ENCODE peak calls at places on chromosomes 6 and 20, in six cellular contexts. One of them, this sample, is unnamed. For H3K9me3, the result is how much of the 10 kb centered on the place peaks cover.

GRCh38 chr6:107665386-107665785 is 158.7 kb downstream of the SCML4 start:
- DNase-seq in AG04450: no peak
- DNase-seq in body of pancreas: no peak
- DNase-seq in effector memory CD4-positive, alpha-beta T cell: no peak
- DNase-seq in vagina: no peak
- DNase-seq in neural progenitor cell: no peak
- DNase-seq in this sample: no peak

GRCh38 chr6:144283781-144284473 is 1.2 kb upstream of the UTRN start:
- DNase-seq in AG04450: no peak
- DNase-seq in body of pancreas: no peak
- DNase-seq in effector memory CD4-positive, alpha-beta T cell: no peak
- DNase-seq in vagina: no peak
- DNase-seq in neural progenitor cell: no peak
- DNase-seq in this sample: no peak

GRCh38 chr6:125899726-125900182 is 56.8 kb upstream of the HINT3 start:
- DNase-seq in AG04450: no peak
- DNase-seq in body of pancreas: peak
- DNase-seq in effector memory CD4-positive, alpha-beta T cell: no peak
- DNase-seq in vagina: no peak
- DNase-seq in neural progenitor cell: peak
- DNase-seq in this sample: no peak

GRCh38 chr6:7529141-7529540 is 12.3 kb upstream of the DSP start:
- DNase-seq in AG04450: no peak
- DNase-seq in body of pancreas: no peak
- DNase-seq in effector memory CD4-positive, alpha-beta T cell: no peak
- DNase-seq in vagina: no peak
- DNase-seq in neural progenitor cell: no peak
- DNase-seq in this sample: no peak

GRCh38 chr20:37622728-37623127 is 71.1 kb upstream of the CTNNBL1 start:
- DNase-seq in AG04450: no peak
- DNase-seq in body of pancreas: no peak
- DNase-seq in effector memory CD4-positive, alpha-beta T cell: no peak
- DNase-seq in vagina: no peak
- DNase-seq in neural progenitor cell: peak
- DNase-seq in this sample: no peak

GRCh38 chr6:119672725-119673124 is 323.2 kb upstream of the MAN1A1 start:
- DNase-seq in AG04450: no peak
- DNase-seq in body of pancreas: no peak
- DNase-seq in effector memory CD4-positive, alpha-beta T cell: no peak
- DNase-seq in vagina: no peak
- DNase-seq in neural progenitor cell: peak
- DNase-seq in this sample: no peak

GRCh38 chr6:35086636-35087360 is 54.3 kb downstream of the TCP11 start:
- DNase-seq in AG04450: no peak
- DNase-seq in body of pancreas: no peak
- DNase-seq in effector memory CD4-positive, alpha-beta T cell: no peak
- DNase-seq in vagina: no peak
- DNase-seq in neural progenitor cell: no peak
- DNase-seq in this sample: no peak

GRCh38 chr6:133895573-133896343 is 6.8 kb downstream of the TCF21 start:
- DNase-seq in AG04450: no peak
- DNase-seq in body of pancreas: no peak
- DNase-seq in effector memory CD4-positive, alpha-beta T cell: no peak
- DNase-seq in vagina: no peak
- DNase-seq in neural progenitor cell: peak
- DNase-seq in this sample: no peak

GRCh38 chr20:63847374-63848002 is 13.8 kb upstream of the ABHD16B start:
- DNase-seq in AG04450: no peak
- DNase-seq in body of pancreas: no peak
- DNase-seq in effector memory CD4-positive, alpha-beta T cell: no peak
- DNase-seq in vagina: no peak
- DNase-seq in neural progenitor cell: peak
- DNase-seq in this sample: no peak

GRCh38 chr6:167855825-167856425 is 29.2 kb downstream of the AFDN start:
- DNase-seq in AG04450: peak
- DNase-seq in body of pancreas: no peak
- DNase-seq in effector memory CD4-positive, alpha-beta T cell: no peak
- DNase-seq in vagina: no peak
- DNase-seq in neural progenitor cell: no peak
- DNase-seq in this sample: no peak

GRCh38 chr6:14333556-14334305 is 216.2 kb downstream of the CD83 start:
- DNase-seq in AG04450: no peak
- DNase-seq in body of pancreas: no peak
- DNase-seq in effector memory CD4-positive, alpha-beta T cell: no peak
- DNase-seq in vagina: no peak
- DNase-seq in neural progenitor cell: no peak
- DNase-seq in this sample: no peak

GRCh38 chr20:64108731-64109389 is 1.5 kb upstream of the NPBWR2 start:
- DNase-seq in AG04450: no peak
- DNase-seq in body of pancreas: no peak
- DNase-seq in effector memory CD4-positive, alpha-beta T cell: no peak
- DNase-seq in vagina: no peak
- DNase-seq in neural progenitor cell: no peak
- DNase-seq in this sample: no peak

GRCh38 chr20:57577679-57578475 is 17.0 kb downstream of the PCK1 start:
- DNase-seq in AG04450: no peak
- DNase-seq in body of pancreas: no peak
- DNase-seq in effector memory CD4-positive, alpha-beta T cell: no peak
- DNase-seq in vagina: no peak
- DNase-seq in neural progenitor cell: no peak
- DNase-seq in this sample: no peak

GRCh38 chr6:31580807-31581437 is 1.3 kb downstream of the LTB start:
- DNase-seq in AG04450: peak
- DNase-seq in body of pancreas: peak
- DNase-seq in effector memory CD4-positive, alpha-beta T cell: peak
- DNase-seq in vagina: no peak
- DNase-seq in neural progenitor cell: peak
- DNase-seq in this sample: peak

GRCh38 chr6:111551521-111552231 is 54.0 kb downstream of the TRAF3IP2 start:
- DNase-seq in AG04450: no peak
- DNase-seq in body of pancreas: peak
- DNase-seq in effector memory CD4-positive, alpha-beta T cell: no peak
- DNase-seq in vagina: no peak
- DNase-seq in neural progenitor cell: no peak
- DNase-seq in this sample: no peak

GRCh38 chr6:1379026-1379809 is 10.2 kb upstream of the FOXF2 start:
- DNase-seq in AG04450: no peak
- DNase-seq in body of pancreas: no peak
- DNase-seq in effector memory CD4-positive, alpha-beta T cell: no peak
- DNase-seq in vagina: peak
- DNase-seq in neural progenitor cell: peak
- DNase-seq in this sample: no peak

GRCh38 chr6:51398064-51398740 is 579.5 kb downstream of the TFAP2B start:
- DNase-seq in AG04450: no peak
- DNase-seq in body of pancreas: no peak
- DNase-seq in effector memory CD4-positive, alpha-beta T cell: no peak
- DNase-seq in vagina: no peak
- DNase-seq in neural progenitor cell: no peak
- DNase-seq in this sample: no peak

GRCh38 chr6:141552463-141552862 is 580.3 kb upstream of the GJE1 start:
- DNase-seq in AG04450: peak
- DNase-seq in body of pancreas: no peak
- DNase-seq in effector memory CD4-positive, alpha-beta T cell: no peak
- DNase-seq in vagina: no peak
- DNase-seq in neural progenitor cell: no peak
- DNase-seq in this sample: no peak

GRCh38 chr6:123030292-123030691 is 34.3 kb downstream of the CLVS2 start:
- DNase-seq in AG04450: no peak
- DNase-seq in body of pancreas: no peak
- DNase-seq in effector memory CD4-positive, alpha-beta T cell: no peak
- DNase-seq in vagina: no peak
- DNase-seq in neural progenitor cell: no peak
- DNase-seq in this sample: no peak

GRCh38 chr20:21435576-21435975 is 38.2 kb upstream of the NKX2-4 start:
- DNase-seq in AG04450: no peak
- DNase-seq in body of pancreas: no peak
- DNase-seq in effector memory CD4-positive, alpha-beta T cell: no peak
- DNase-seq in vagina: no peak
- DNase-seq in neural progenitor cell: peak
- DNase-seq in this sample: no peak

GRCh38 chr6:73710470-73710869 is 14.5 kb downstream of the CD109 start:
- DNase-seq in AG04450: no peak
- DNase-seq in body of pancreas: peak
- DNase-seq in effector memory CD4-positive, alpha-beta T cell: no peak
- DNase-seq in vagina: no peak
- DNase-seq in neural progenitor cell: no peak
- DNase-seq in this sample: no peak

GRCh38 chr20:11993886-11994466 is 76.3 kb downstream of the BTBD3 start:
- DNase-seq in AG04450: no peak
- DNase-seq in body of pancreas: no peak
- DNase-seq in effector memory CD4-positive, alpha-beta T cell: no peak
- DNase-seq in vagina: no peak
- DNase-seq in neural progenitor cell: no peak
- DNase-seq in this sample: no peak

GRCh38 chr20:1827974-1828785 is 67.0 kb upstream of the SIRPA start:
- DNase-seq in AG04450: no peak
- DNase-seq in body of pancreas: peak
- DNase-seq in effector memory CD4-positive, alpha-beta T cell: no peak
- DNase-seq in vagina: no peak
- DNase-seq in neural progenitor cell: peak
- DNase-seq in this sample: no peak

GRCh38 chr20:45842169-45842812 is 8.7 kb downstream of the SNX21 start:
- DNase-seq in AG04450: no peak
- DNase-seq in body of pancreas: no peak
- DNase-seq in effector memory CD4-positive, alpha-beta T cell: no peak
- DNase-seq in vagina: no peak
- DNase-seq in neural progenitor cell: no peak
- DNase-seq in this sample: no peak

GRCh38 chr20:59645761-59646171 is 41.4 kb downstream of the PHACTR3 start:
- DNase-seq in AG04450: no peak
- DNase-seq in body of pancreas: no peak
- DNase-seq in effector memory CD4-positive, alpha-beta T cell: no peak
- DNase-seq in vagina: peak
- DNase-seq in neural progenitor cell: no peak
- DNase-seq in this sample: no peak

GRCh38 chr20:59646487-59646886 is 42.1 kb downstream of the PHACTR3 start:
- DNase-seq in AG04450: no peak
- DNase-seq in body of pancreas: no peak
- DNase-seq in effector memory CD4-positive, alpha-beta T cell: no peak
- DNase-seq in vagina: no peak
- DNase-seq in neural progenitor cell: no peak
- DNase-seq in this sample: no peak

GRCh38 chr20:59644371-59644939 is 40.1 kb downstream of the PHACTR3 start:
- DNase-seq in AG04450: no peak
- DNase-seq in body of pancreas: no peak
- DNase-seq in effector memory CD4-positive, alpha-beta T cell: no peak
- DNase-seq in vagina: no peak
- DNase-seq in neural progenitor cell: no peak
- DNase-seq in this sample: no peak

GRCh38 chr20:59645316-59645715 is 41.0 kb downstream of the PHACTR3 start:
- DNase-seq in AG04450: no peak
- DNase-seq in body of pancreas: no peak
- DNase-seq in effector memory CD4-positive, alpha-beta T cell: no peak
- DNase-seq in vagina: no peak
- DNase-seq in neural progenitor cell: no peak
- DNase-seq in this sample: no peak

GRCh38 chr20:59643616-59644061 is 39.3 kb downstream of the PHACTR3 start:
- DNase-seq in AG04450: no peak
- DNase-seq in body of pancreas: no peak
- DNase-seq in effector memory CD4-positive, alpha-beta T cell: no peak
- DNase-seq in vagina: no peak
- DNase-seq in neural progenitor cell: no peak
- DNase-seq in this sample: no peak
- H3K9me3 ChIP-seq in AG04450: under half
- H3K9me3 ChIP-seq in body of pancreas: under half
- H3K9me3 ChIP-seq in effector memory CD4-positive, alpha-beta T cell: under half
- H3K9me3 ChIP-seq in vagina: under half
- H3K9me3 ChIP-seq in neural progenitor cell: under half
- H3K9me3 ChIP-seq in this sample: under half

DNA sequence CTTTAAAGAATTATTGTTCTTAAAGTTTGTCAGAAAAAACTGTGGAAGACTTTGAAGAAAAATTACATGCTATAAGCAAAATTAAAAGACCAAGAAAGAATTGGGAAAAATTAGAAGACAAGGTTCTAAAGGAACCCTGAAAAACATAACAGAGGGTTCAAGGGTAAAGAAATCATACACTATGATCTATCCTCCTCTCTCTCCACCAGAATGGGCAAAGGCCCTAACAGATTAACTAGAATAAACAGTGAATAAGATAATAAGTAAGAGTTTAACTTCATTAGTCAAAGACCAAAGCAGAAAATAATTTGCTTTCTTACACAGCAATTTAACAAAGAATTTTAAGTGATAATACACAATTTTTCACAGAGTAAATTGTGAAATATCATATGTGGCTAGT is 201.2 kb upstream of the PDE10A start:
- DNase-seq in AG04450: no peak
- DNase-seq in body of pancreas: no peak
- DNase-seq in effector memory CD4-positive, alpha-beta T cell: no peak
- DNase-seq in vagina: no peak
- DNase-seq in neural progenitor cell: no peak
- DNase-seq in this sample: no peak
- H3K9me3 ChIP-seq in AG04450: under half
- H3K9me3 ChIP-seq in body of pancreas: under half
- H3K9me3 ChIP-seq in effector memory CD4-positive, alpha-beta T cell: under half
- H3K9me3 ChIP-seq in vagina: under half
- H3K9me3 ChIP-seq in neural progenitor cell: under half
- H3K9me3 ChIP-seq in this sample: under half

DNA sequence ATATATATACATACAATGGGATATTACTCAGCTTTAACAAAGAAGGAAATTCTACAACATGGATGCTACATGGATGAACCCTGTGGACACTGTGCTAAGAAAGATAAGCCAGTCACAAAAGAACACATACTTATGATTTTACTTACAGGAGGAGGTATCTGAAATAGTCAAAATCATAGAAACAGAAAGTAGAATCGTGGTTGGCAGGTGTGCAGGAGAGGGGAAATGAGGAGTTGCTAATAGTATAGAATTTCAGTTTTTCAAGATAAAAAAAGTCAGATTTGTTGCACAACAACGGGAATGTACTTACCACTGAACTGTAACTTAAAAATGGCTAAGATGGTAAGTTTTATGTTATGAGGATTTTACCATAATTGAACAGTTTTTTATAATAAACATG is 706.3 kb downstream of the TFAP2A start:
- DNase-seq in AG04450: no peak
- DNase-seq in body of pancreas: no peak
- DNase-seq in effector memory CD4-positive, alpha-beta T cell: no peak
- DNase-seq in vagina: no peak
- DNase-seq in neural progenitor cell: no peak
- DNase-seq in this sample: no peak
- H3K9me3 ChIP-seq in AG04450: under half
- H3K9me3 ChIP-seq in body of pancreas: under half
- H3K9me3 ChIP-seq in effector memory CD4-positive, alpha-beta T cell: under half
- H3K9me3 ChIP-seq in vagina: under half
- H3K9me3 ChIP-seq in neural progenitor cell: under half
- H3K9me3 ChIP-seq in this sample: under half

GRCh38 chr20:29874476-29875202 is 1382.8 kb upstream of the DEFB115 start:
- DNase-seq in AG04450: no peak
- DNase-seq in body of pancreas: no peak
- DNase-seq in effector memory CD4-positive, alpha-beta T cell: no peak
- DNase-seq in vagina: no peak
- DNase-seq in neural progenitor cell: no peak
- DNase-seq in this sample: no peak
- H3K9me3 ChIP-seq in AG04450: half or more
- H3K9me3 ChIP-seq in body of pancreas: under half
- H3K9me3 ChIP-seq in effector memory CD4-positive, alpha-beta T cell: under half
- H3K9me3 ChIP-seq in vagina: under half
- H3K9me3 ChIP-seq in neural progenitor cell: under half
- H3K9me3 ChIP-seq in this sample: under half

This sample was measured in T-helper 17 cell.